ENCODE peak calls at places on chromosome 2, in four cellular contexts. One of them, this sample, is unnamed.

GRCh38 chr2:190528521-190529001 is 6.0 kb downstream of the NEMP2 start:
- DNase-seq in pancreas: no peak
- DNase-seq in thoracic aorta: no peak
- DNase-seq in tibial nerve: no peak
- DNase-seq in this sample: no peak

GRCh38 chr2:39494784-39495251 is 57.7 kb upstream of the MAP4K3 start:
- DNase-seq in tibial nerve: no peak
- DNase-seq in pancreas: no peak
- DNase-seq in thoracic aorta: no peak
- DNase-seq in this sample: no peak

GRCh38 chr2:54350422-54350821 is 94.4 kb upstream of the TSPYL6 start:
- DNase-seq in thoracic aorta: no peak
- DNase-seq in tibial nerve: no peak
- DNase-seq in pancreas: no peak
- DNase-seq in this sample: no peak

GRCh38 chr2:33008716-33009115 is 62.0 kb downstream of the LTBP1 start:
- DNase-seq in thoracic aorta: no peak
- DNase-seq in pancreas: no peak
- DNase-seq in tibial nerve: no peak
- DNase-seq in this sample: no peak

GRCh38 chr2:184312970-184313369 is 285.4 kb upstream of the ZNF804A start:
- DNase-seq in thoracic aorta: no peak
- DNase-seq in tibial nerve: no peak
- DNase-seq in pancreas: no peak
- DNase-seq in this sample: no peak

GRCh38 chr2:70115646-70116442 is 28.6 kb downstream of the PCBP1 start:
- DNase-seq in thoracic aorta: no peak
- DNase-seq in pancreas: no peak
- DNase-seq in tibial nerve: no peak
- DNase-seq in this sample: no peak

GRCh38 chr2:85439111-85439477 is 20.6 kb downstream of the SH2D6 start:
- DNase-seq in thoracic aorta: no peak
- DNase-seq in pancreas: no peak
- DNase-seq in tibial nerve: no peak
- DNase-seq in this sample: no peak

GRCh38 chr2:215556979-215557378 is 121.1 kb upstream of the FN1 start:
- DNase-seq in thoracic aorta: no peak
- DNase-seq in pancreas: no peak
- DNase-seq in tibial nerve: no peak
- DNase-seq in this sample: no peak

GRCh38 chr2:41400057-41400665 is 647.7 kb upstream of the PKDCC start:
- DNase-seq in tibial nerve: no peak
- DNase-seq in pancreas: no peak
- DNase-seq in thoracic aorta: no peak
- DNase-seq in this sample: no peak

GRCh38 chr2:34447097-34447496 is 848.0 kb upstream of the FAM98A start:
- DNase-seq in thoracic aorta: no peak
- DNase-seq in tibial nerve: no peak
- DNase-seq in pancreas: no peak
- DNase-seq in this sample: no peak

GRCh38 chr2:112938904-112939303 is 27.9 kb downstream of the IL37 start:
- DNase-seq in pancreas: no peak
- DNase-seq in thoracic aorta: no peak
- DNase-seq in tibial nerve: no peak
- DNase-seq in this sample: no peak
- H3K27ac ChIP-seq in pancreas: no peak
- H3K27ac ChIP-seq in thoracic aorta: no peak
- H3K27ac ChIP-seq in tibial nerve: no peak
- H3K27ac ChIP-seq in this sample: no peak

GRCh38 chr2:219490186-219490585 is 8.5 kb upstream of the GMPPA start:
- DNase-seq in thoracic aorta: no peak
- DNase-seq in pancreas: no peak
- DNase-seq in tibial nerve: no peak
- DNase-seq in this sample: no peak
- TF ChIP-seq CTCF in thoracic aorta: peak
- TF ChIP-seq CTCF in pancreas: no peak
- TF ChIP-seq CTCF in tibial nerve: no peak
- TF ChIP-seq CTCF in this sample: no peak

DNA sequence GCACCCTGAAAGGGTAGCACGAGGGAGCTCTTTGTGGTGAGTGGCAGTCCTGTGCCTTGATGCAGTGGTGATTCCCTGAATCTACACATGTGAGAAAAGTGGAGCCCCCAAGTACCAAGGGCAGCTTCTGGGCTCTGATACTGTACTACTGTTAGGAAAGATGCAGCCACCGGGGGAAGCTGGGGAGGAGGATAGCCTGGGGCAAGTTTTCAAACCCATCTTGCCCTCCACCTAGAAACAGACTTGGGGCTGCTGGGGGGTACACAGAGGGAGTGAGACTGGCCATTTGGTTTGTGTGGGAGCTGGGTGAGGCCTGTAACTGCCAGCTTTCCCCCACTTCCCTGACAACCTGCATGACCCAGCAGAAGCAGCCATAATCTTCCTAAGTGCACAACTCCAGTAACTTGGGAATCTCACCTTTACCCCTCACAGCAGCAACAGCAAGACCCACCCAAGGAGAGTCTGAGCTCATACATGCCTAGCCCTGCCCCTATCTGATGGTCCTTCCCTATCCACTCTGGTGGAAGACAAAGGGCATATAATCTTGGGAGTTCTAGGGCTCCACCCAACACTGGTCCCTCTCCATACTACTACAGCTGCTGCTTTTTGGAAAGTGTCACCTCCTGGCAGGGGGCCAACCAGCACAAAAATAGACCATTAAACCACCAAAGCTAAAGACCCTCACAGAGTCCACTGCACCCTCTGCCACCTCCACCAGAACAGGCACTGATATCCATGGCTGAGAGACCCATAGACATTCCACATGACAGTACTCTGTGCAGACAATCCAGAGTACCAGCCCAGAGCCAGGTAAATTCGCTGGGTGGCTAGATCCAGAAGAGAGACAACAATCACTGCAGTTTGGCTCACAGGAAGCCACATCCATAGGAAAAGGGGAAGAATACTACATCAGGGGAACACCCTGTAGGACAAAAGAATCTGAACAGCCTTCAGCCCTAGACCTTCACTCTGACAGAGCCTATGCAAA is 8.2 kb downstream of the MALL start:
- DNase-seq in pancreas: no peak
- DNase-seq in tibial nerve: no peak
- DNase-seq in thoracic aorta: no peak
- DNase-seq in this sample: no peak
- H3K27ac ChIP-seq in pancreas: no peak
- H3K27ac ChIP-seq in tibial nerve: no peak
- H3K27ac ChIP-seq in thoracic aorta: peak
- H3K27ac ChIP-seq in this sample: peak

DNA sequence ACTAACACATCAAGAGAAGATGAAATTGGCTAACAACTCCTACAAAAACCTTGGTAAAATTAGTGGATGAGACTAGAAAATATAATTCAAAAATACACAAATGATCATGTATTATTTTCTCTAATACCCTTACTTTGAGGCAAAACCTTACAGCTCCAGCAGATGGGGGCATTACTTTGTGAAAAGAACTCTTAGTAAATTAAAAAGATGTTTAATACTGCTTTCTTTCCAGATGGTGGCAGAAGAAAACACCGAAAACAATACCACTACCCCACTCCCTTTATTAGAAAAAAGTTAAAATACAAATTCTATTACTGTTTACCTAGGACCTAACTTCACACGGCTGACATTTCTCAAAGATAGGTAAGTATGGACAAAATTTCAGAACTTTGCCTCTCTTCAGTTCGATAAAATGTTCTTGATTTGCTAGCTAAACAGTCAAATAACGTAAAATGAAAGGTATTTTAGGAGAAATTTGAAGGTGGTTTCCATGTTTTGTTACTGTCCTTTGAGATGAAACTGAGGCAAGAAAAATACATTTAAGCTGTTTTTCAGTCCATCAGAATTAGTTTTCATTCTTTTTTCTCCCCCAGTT is 30.6 kb downstream of the ORC4 start:
- DNase-seq in tibial nerve: no peak
- DNase-seq in pancreas: no peak
- DNase-seq in thoracic aorta: no peak
- DNase-seq in this sample: no peak
- TF ChIP-seq CTCF in tibial nerve: peak
- TF ChIP-seq CTCF in pancreas: peak
- TF ChIP-seq CTCF in thoracic aorta: peak
- TF ChIP-seq CTCF in this sample: peak

DNA sequence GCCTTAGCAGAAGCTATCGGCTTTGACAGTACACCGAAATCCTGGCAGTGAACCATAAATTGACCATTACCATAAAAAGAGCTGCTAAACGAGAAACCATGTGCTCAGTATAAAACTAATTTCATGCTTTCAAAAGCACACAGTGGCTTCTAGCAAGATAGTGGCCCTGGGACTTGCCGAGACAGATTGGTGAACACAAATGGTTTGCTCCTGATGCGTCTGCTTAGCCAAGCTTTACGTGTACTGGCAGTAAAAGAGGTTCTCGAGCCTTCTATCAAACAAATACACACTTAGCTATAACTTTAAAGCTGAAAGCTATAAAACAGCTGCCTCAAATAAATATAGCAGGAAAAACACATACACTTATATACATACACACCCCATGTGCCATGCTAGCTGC is 117.1 kb downstream of the ZNF385B start:
- DNase-seq in tibial nerve: no peak
- DNase-seq in pancreas: no peak
- DNase-seq in thoracic aorta: no peak
- DNase-seq in this sample: no peak
- H3K27ac ChIP-seq in tibial nerve: no peak
- H3K27ac ChIP-seq in pancreas: no peak
- H3K27ac ChIP-seq in thoracic aorta: no peak
- H3K27ac ChIP-seq in this sample: no peak

DNA sequence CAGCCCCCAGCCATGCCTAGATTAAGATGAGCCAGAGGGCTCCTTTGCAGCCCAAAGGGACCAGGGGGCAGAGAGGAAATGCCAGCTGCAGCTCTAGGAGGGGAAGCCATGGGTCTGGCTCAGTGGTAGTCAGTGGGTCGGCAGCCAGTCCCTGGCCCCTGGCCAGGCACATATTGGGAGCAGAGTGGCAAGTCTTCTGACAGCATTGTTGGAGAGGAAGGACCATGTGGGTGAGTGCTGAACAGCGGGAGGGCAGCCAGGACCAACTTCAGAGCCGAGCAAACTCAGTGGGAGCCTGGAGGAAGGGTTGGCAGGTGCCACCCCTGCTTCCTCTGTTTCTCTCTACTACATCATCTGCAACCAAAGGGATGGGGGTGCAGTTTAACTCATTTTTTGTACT is 140.5 kb upstream of the PELI1 start:
- DNase-seq in thoracic aorta: no peak
- DNase-seq in pancreas: no peak
- DNase-seq in tibial nerve: no peak
- DNase-seq in this sample: no peak
- TF ChIP-seq CTCF in thoracic aorta: no peak
- TF ChIP-seq CTCF in pancreas: no peak
- TF ChIP-seq CTCF in tibial nerve: no peak
- TF ChIP-seq CTCF in this sample: no peak